ENCODE peak calls at places on chromosomes 3 and 15, in ten cellular contexts. W is T-helper 17 cell; Q is SHP77; H is amygdala; T is T-cell; G is activated CD8-positive, alpha-beta memory T cell treated with anti-CD3 and anti-CD28 coated beads for 48 hours; Z is H1; B is GM10248; U is HFFc6; V is NAMALWA. J is an unnamed sample.

GRCh38 chr15:93520206-93520605 is 431.2 kb upstream of the RGMA start:
- DNase-seq in Z (no peak), T (no peak), B (no peak), V (no peak), H (no peak), U (no peak), G (no peak), W (no peak), Q (no peak), J (no peak)

GRCh38 chr15:95932676-95933075 is 397.8 kb upstream of the NR2F2 start:
- DNase-seq in U (peak), W (no peak), G (no peak), Z (no peak), Q (no peak), B (no peak), H (no peak), T (no peak), V (no peak), J (no peak)

GRCh38 chr15:29969587-29970401 is 113.0 kb upstream of the GOLGA8J start:
- DNase-seq in G (no peak), W (no peak), T (no peak), B (no peak), Z (no peak), H (no peak), V (no peak), Q (no peak), U (no peak), J (no peak)

GRCh38 chr3:196141866-196142673 is 60.2 kb upstream of the TFRC start:
- DNase-seq in V (no peak), G (no peak), W (no peak), B (no peak), U (no peak), H (no peak), Q (no peak), Z (no peak), T (no peak), J (no peak)

GRCh38 chr15:81301815-81302399 is 22.0 kb downstream of the STARD5 start:
- DNase-seq in G (no peak), H (no peak), U (no peak), Z (no peak), T (no peak), Q (no peak), W (no peak), B (peak), V (peak), J (peak)

GRCh38 chr3:51896607-51897305 is 6.4 kb downstream of the IQCF1 start:
- DNase-seq in T (no peak), U (no peak), H (no peak), B (no peak), G (no peak), V (no peak), Q (no peak), W (no peak), Z (no peak), J (no peak)

GRCh38 chr3:197350446-197350845 is 52.0 kb upstream of the DLG1 start:
- DNase-seq in W (no peak), V (no peak), G (no peak), Z (no peak), T (no peak), B (no peak), H (no peak), Q (no peak), U (no peak), J (no peak)

GRCh38 chr15:85306946-85307686 is 73.3 kb upstream of the AKAP13 start:
- DNase-seq in Q (peak), U (no peak), B (no peak), W (no peak), V (no peak), Z (no peak), T (no peak), G (no peak), H (no peak), J (peak)

GRCh38 chr3:38479431-38480092 is 16.6 kb upstream of the EXOG start:
- DNase-seq in Z (peak), G (no peak), U (peak), H (peak), V (peak), Q (peak), B (peak), T (peak), W (peak), J (peak)

J was measured in OCI-LY7.